ENCODE peak calls at places on chromosomes 11 and 22, in eight cellular contexts. U is HT-29; B is NCI-H1092; P is WTC11; K is CD8-positive, alpha-beta memory T cell; Y is erythroblast; A is kidney epithelial cell; W is activated T-helper 1 cell treated with anti-CD3 and anti-CD28 coated beads, Interleukin-12 subunit alpha, Interleukin-12 subunit beta, Interleukin-2, Interleukin-4 antibody, amounts not matched to agents 30 ng/mL and 10 ng/mL and 1 ng/mL, durations not matched to agents 14 hours and 24 hours and 36 hours. O is an unnamed sample.

GRCh38 chr11:2574553-2575535 is 125.0 kb downstream of the KCNQ1OT1 start:
- DNase-seq in P (peak), U (peak), Y (no peak), A (no peak), B (peak), W (no peak), K (no peak), O (no peak)

GRCh38 chr22:24011735-24012068 is 598 bp downstream of the CABIN1 start:
- DNase-seq in B (no peak), P (no peak), U (peak), A (no peak), W (no peak), K (no peak), Y (no peak), O (no peak)

GRCh38 chr22:47388331-47388730 is 625.9 kb downstream of the TBC1D22A start:
- DNase-seq in W (no peak), K (no peak), B (no peak), A (no peak), U (no peak), Y (no peak), P (no peak), O (no peak)

GRCh38 chr11:61777234-61778090 is 14.9 kb downstream of the TMEM258 start:
- DNase-seq in K (peak), Y (peak), B (no peak), W (peak), A (no peak), P (peak), U (no peak), O (peak)

GRCh38 chr22:44736581-44737413 is 15.6 kb upstream of the ARHGAP8 start:
- DNase-seq in A (no peak), Y (no peak), K (no peak), W (no peak), B (no peak), P (no peak), U (no peak), O (no peak)

GRCh38 chr11:35160902-35161585 is 22.1 kb downstream of the CD44 start:
- DNase-seq in W (no peak), P (no peak), U (no peak), B (no peak), K (no peak), Y (peak), A (no peak), O (no peak)

GRCh38 chr11:11171854-11172253 is 181.2 kb downstream of the CSNK2A3 start:
- DNase-seq in B (no peak), Y (no peak), U (no peak), K (peak), A (no peak), P (no peak), W (no peak), O (peak)

GRCh38 chr11:13923716-13924650 is 38.5 kb upstream of the SPON1 start:
- DNase-seq in W (peak), K (peak), A (peak), P (no peak), B (no peak), Y (no peak), U (no peak), O (no peak)

GRCh38 chr11:80466570-80466969 is 1025.7 kb upstream of the TENM4 start:
- DNase-seq in A (no peak), P (no peak), W (no peak), U (no peak), K (no peak), Y (no peak), B (no peak), O (no peak)

GRCh38 chr11:64250875-64251721 is at the start of gene PLCB3:
- DNase-seq in K (peak), U (peak), W (peak), A (no peak), B (no peak), P (peak), Y (peak), O (peak)

GRCh38 chr11:62707277-62707771 is at the start of the genes BSCL2 and GNG3:
- DNase-seq in B (no peak), P (peak), Y (no peak), A (no peak), W (no peak), U (no peak), K (no peak), O (no peak)

GRCh38 chr22:17300926-17301325 is 68.3 kb upstream of the CECR2 start:
- DNase-seq in W (no peak), K (no peak), P (no peak), U (no peak), Y (no peak), A (no peak), B (no peak), O (no peak)

GRCh38 chr11:6437993-6438392 is 2.8 kb downstream of the HPX start:
- DNase-seq in U (no peak), P (no peak), B (no peak), Y (no peak), A (no peak), W (no peak), K (no peak), O (no peak)

GRCh38 chr11:76803811-76804600 is 20.9 kb downstream of the TSKU start:
- DNase-seq in K (peak), P (no peak), B (no peak), W (peak), A (no peak), Y (no peak), U (no peak), O (peak)

GRCh38 chr11:11229691-11230090 is 123.4 kb downstream of the CSNK2A3 start:
- DNase-seq in B (no peak), P (no peak), A (no peak), U (no peak), W (no peak), K (no peak), Y (no peak), O (no peak)

GRCh38 chr22:45769569-45770210 is 98.1 kb downstream of the ATXN10 start:
- DNase-seq in W (no peak), B (no peak), Y (no peak), P (no peak), U (no peak), K (no peak), A (no peak), O (no peak)

GRCh38 chr11:129930306-129930705 is 34.9 kb upstream of the NFRKB start:
- DNase-seq in A (no peak), B (no peak), P (no peak), K (no peak), U (no peak), Y (peak), W (no peak), O (no peak)

GRCh38 chr11:7677801-7678201 is 4.5 kb upstream of the CYB5R2 start:
- DNase-seq in W (no peak), K (no peak), Y (no peak), P (no peak), B (no peak), U (no peak), A (no peak), O (no peak)

GRCh38 chr11:130711193-130711592 is 205.1 kb downstream of the SNX19 start:
- DNase-seq in Y (no peak), K (no peak), P (no peak), U (no peak), A (no peak), B (no peak), W (no peak), O (no peak)

GRCh38 chr11:125591659-125592304 is 870 bp upstream of the STT3A start:
- DNase-seq in B (peak), K (no peak), U (no peak), W (peak), P (peak), Y (no peak), A (no peak), O (no peak)

O was measured in stimulated activated effector memory CD8-positive, alpha-beta T cell treated with anti-CD3 and anti-CD28 coated beads, Interleukin-12 subunit alpha, Interleukin-12 subunit beta, amount 100 ng/mL, for 72 hours.